ENCODE peak calls at places on chromosomes 11 and 22, in five cellular contexts. One of them, this sample, is unnamed.

GRCh38 chr22:45844009-45844408 is 133.0 kb downstream of the WNT7B start:
- DNase-seq in cardiac septum: no peak
- DNase-seq in HT1080: no peak
- DNase-seq in DMS153: no peak
- DNase-seq in cardiac muscle cell: no peak
- DNase-seq in this sample: no peak

GRCh38 chr22:50670513-50670912 is 2.1 kb upstream of the SHANK3 start:
- DNase-seq in cardiac septum: no peak
- DNase-seq in HT1080: no peak
- DNase-seq in DMS153: no peak
- DNase-seq in cardiac muscle cell: no peak
- DNase-seq in this sample: no peak

GRCh38 chr22:43833286-43834240 is 21.5 kb upstream of the EFCAB6 start:
- DNase-seq in cardiac septum: no peak
- DNase-seq in HT1080: no peak
- DNase-seq in DMS153: no peak
- DNase-seq in cardiac muscle cell: peak; percentile 22
- DNase-seq in this sample: no peak

GRCh38 chr11:114281388-114281956 is 14.7 kb upstream of the NNMT start:
- DNase-seq in cardiac septum: no peak
- DNase-seq in HT1080: no peak
- DNase-seq in DMS153: no peak
- DNase-seq in cardiac muscle cell: no peak
- DNase-seq in this sample: no peak

GRCh38 chr22:36838119-36839030 is 21.5 kb upstream of the PVALB start:
- DNase-seq in cardiac septum: peak; percentile 57
- DNase-seq in HT1080: no peak
- DNase-seq in DMS153: no peak
- DNase-seq in cardiac muscle cell: no peak
- DNase-seq in this sample: no peak

GRCh38 chr11:78991681-78992080 is 417.0 kb upstream of the NARS2 start:
- DNase-seq in cardiac septum: no peak
- DNase-seq in HT1080: no peak
- DNase-seq in DMS153: no peak
- DNase-seq in cardiac muscle cell: no peak
- DNase-seq in this sample: no peak

GRCh38 chr11:61827573-61828378 is at the start of gene FADS2:
- DNase-seq in cardiac septum: peak; percentile 94
- DNase-seq in HT1080: peak; percentile 89
- DNase-seq in DMS153: peak; percentile 95
- DNase-seq in cardiac muscle cell: peak; percentile 94
- DNase-seq in this sample: peak; percentile 66

GRCh38 chr11:3042496-3043314 is 14.5 kb downstream of the CARS1 start:
- DNase-seq in cardiac septum: no peak
- DNase-seq in HT1080: no peak
- DNase-seq in DMS153: no peak
- DNase-seq in cardiac muscle cell: no peak
- DNase-seq in this sample: no peak

GRCh38 chr22:27430799-27431480 is 370.6 kb downstream of the MN1 start:
- DNase-seq in cardiac septum: no peak
- DNase-seq in HT1080: no peak
- DNase-seq in DMS153: no peak
- DNase-seq in cardiac muscle cell: peak; percentile 65
- DNase-seq in this sample: no peak

GRCh38 chr11:1877211-1878133 is 14.2 kb downstream of the PRR33 start:
- DNase-seq in cardiac septum: peak; percentile 78
- DNase-seq in HT1080: peak; percentile 37
- DNase-seq in DMS153: peak; percentile 35
- DNase-seq in cardiac muscle cell: no peak
- DNase-seq in this sample: no peak

GRCh38 chr22:36659762-36660509 is 43.6 kb downstream of the CACNG2 start:
- DNase-seq in cardiac septum: peak; percentile 91
- DNase-seq in HT1080: peak; percentile 93
- DNase-seq in DMS153: peak; percentile 90
- DNase-seq in cardiac muscle cell: peak; percentile 43
- DNase-seq in this sample: no peak

GRCh38 chr11:86243377-86243776 is 1.2 kb upstream of the EED start:
- DNase-seq in cardiac septum: no peak
- DNase-seq in HT1080: no peak
- DNase-seq in DMS153: no peak
- DNase-seq in cardiac muscle cell: no peak
- DNase-seq in this sample: no peak

GRCh38 chr11:128196235-128196634 is 391.1 kb downstream of the ETS1 start:
- DNase-seq in cardiac septum: no peak
- DNase-seq in HT1080: no peak
- DNase-seq in DMS153: no peak
- DNase-seq in cardiac muscle cell: no peak
- DNase-seq in this sample: no peak

GRCh38 chr11:120024586-120024985 is 113.3 kb downstream of the TRIM29 start:
- DNase-seq in cardiac septum: peak; percentile 27
- DNase-seq in HT1080: no peak
- DNase-seq in DMS153: no peak
- DNase-seq in cardiac muscle cell: no peak
- DNase-seq in this sample: no peak

GRCh38 chr11:130732476-130732875 is 183.8 kb downstream of the SNX19 start:
- DNase-seq in cardiac septum: no peak
- DNase-seq in HT1080: no peak
- DNase-seq in DMS153: no peak
- DNase-seq in cardiac muscle cell: no peak
- DNase-seq in this sample: no peak

GRCh38 chr11:9380773-9381172 is 3.7 kb upstream of the IPO7 start:
- DNase-seq in cardiac septum: no peak
- DNase-seq in HT1080: no peak
- DNase-seq in DMS153: no peak
- DNase-seq in cardiac muscle cell: peak; percentile 49
- DNase-seq in this sample: no peak

GRCh38 chr11:116424615-116425261 is 348.0 kb downstream of the BUD13 start:
- DNase-seq in cardiac septum: no peak
- DNase-seq in HT1080: no peak
- DNase-seq in DMS153: no peak
- DNase-seq in cardiac muscle cell: peak; percentile 20
- DNase-seq in this sample: no peak

GRCh38 chr11:75490221-75491181 is 35.2 kb downstream of the GDPD5 start:
- DNase-seq in cardiac septum: no peak
- DNase-seq in HT1080: peak; percentile 89
- DNase-seq in DMS153: no peak
- DNase-seq in cardiac muscle cell: no peak
- DNase-seq in this sample: no peak

GRCh38 chr11:27718346-27718852 is 18.1 kb upstream of the BDNF start:
- DNase-seq in cardiac septum: no peak
- DNase-seq in HT1080: peak; percentile 74
- DNase-seq in DMS153: peak; percentile 38
- DNase-seq in cardiac muscle cell: peak; percentile 35
- DNase-seq in this sample: no peak

GRCh38 chr11:122634507-122634906 is 21.0 kb upstream of the UBASH3B start:
- DNase-seq in cardiac septum: peak; percentile 54
- DNase-seq in HT1080: peak; percentile 60
- DNase-seq in DMS153: no peak
- DNase-seq in cardiac muscle cell: no peak
- DNase-seq in this sample: no peak

GRCh38 chr11:64095286-64095825 is 59.6 kb downstream of the FLRT1 start:
- DNase-seq in cardiac septum: no peak
- DNase-seq in HT1080: no peak
- DNase-seq in DMS153: no peak
- DNase-seq in cardiac muscle cell: no peak
- DNase-seq in this sample: no peak

GRCh38 chr22:47836957-47837356 is 1074.5 kb downstream of the TBC1D22A start:
- DNase-seq in cardiac septum: no peak
- DNase-seq in HT1080: peak; percentile 91
- DNase-seq in DMS153: no peak
- DNase-seq in cardiac muscle cell: no peak
- DNase-seq in this sample: no peak

GRCh38 chr11:32892355-32893090 is at the start of gene QSER1:
- DNase-seq in cardiac septum: peak; percentile 83
- DNase-seq in HT1080: peak; percentile 47
- DNase-seq in DMS153: no peak
- DNase-seq in cardiac muscle cell: peak; percentile 82
- DNase-seq in this sample: peak; percentile 73